ENCODE peak calls at places on chromosomes 13 and 19, in eight cellular contexts. I is stomach, R is uterus, W is HCT116, U is IMR-90, B is lower leg skin, F is heart left ventricle, M is NB4. G is an unnamed sample.

GRCh38 chr19:461664-462551 is 1.1 kb upstream of the SHC2 start:
- DNase-seq in M (no peak), W (no peak), B (peak), F (peak), U (no peak), R (peak), I (peak), G (no peak)

GRCh38 chr13:110850006-110850405 is 64.9 kb downstream of the ANKRD10 start:
- DNase-seq in F (no peak), M (no peak), I (no peak), B (no peak), U (no peak), R (no peak), W (no peak), G (no peak)

GRCh38 chr19:27744926-27745844 is 1467.8 kb downstream of the UQCRFS1 start:
- DNase-seq in I (peak), B (peak), R (no peak), F (no peak), W (no peak), U (no peak), M (no peak), G (no peak)

GRCh38 chr19:39746836-39747529 is 9.2 kb upstream of the CLC start:
- DNase-seq in M (no peak), U (no peak), I (peak), B (no peak), F (no peak), R (no peak), W (no peak), G (no peak)

GRCh38 chr13:49319555-49320350 is 72.0 kb downstream of the CDADC1 start:
- DNase-seq in R (no peak), W (no peak), F (no peak), B (no peak), U (peak), I (no peak), M (peak), G (no peak)

GRCh38 chr13:25645681-25646080 is 273.9 kb downstream of the ATP8A2 start:
- DNase-seq in R (no peak), W (no peak), M (no peak), U (no peak), F (no peak), I (no peak), B (no peak), G (no peak)

GRCh38 chr13:73492811-73493210 is 434.0 kb downstream of the KLF5 start:
- DNase-seq in W (no peak), R (no peak), I (no peak), M (no peak), F (no peak), U (no peak), B (no peak), G (no peak)

GRCh38 chr13:19587635-19588300 is 26.4 kb upstream of the TPTE2 start:
- DNase-seq in B (peak), F (no peak), U (peak), M (peak), W (peak), R (no peak), I (no peak), G (peak)

GRCh38 chr19:36115453-36116343 is at the start of gene TBCB:
- DNase-seq in B (peak), R (peak), M (no peak), I (peak), F (peak), W (no peak), U (peak), G (no peak)

GRCh38 chr19:23507441-23507840 is 112.2 kb upstream of the ZNF91 start:
- DNase-seq in M (no peak), R (no peak), B (no peak), I (no peak), F (no peak), W (no peak), U (no peak), G (no peak)

GRCh38 chr19:55467236-55468053 is 2.9 kb upstream of the C19orf85 start:
- DNase-seq in R (peak), F (peak), B (no peak), I (peak), W (no peak), M (peak), U (peak), G (peak)

GRCh38 chr19:19480688-19481087 is 34.7 kb downstream of the TSSK6 start:
- DNase-seq in U (no peak), W (no peak), I (no peak), B (no peak), M (no peak), F (no peak), R (no peak), G (no peak)

GRCh38 chr13:84497613-84498012 is 615.3 kb upstream of the SLITRK1 start:
- DNase-seq in U (no peak), I (no peak), B (no peak), R (no peak), F (no peak), W (no peak), M (no peak), G (no peak)

GRCh38 chr19:16070366-16070990 is 5.8 kb upstream of the TPM4 start:
- DNase-seq in F (peak), U (no peak), W (peak), R (peak), I (peak), M (peak), B (peak), G (peak)

GRCh38 chr13:35833031-35833430 is 298.2 kb downstream of the DCLK1 start:
- DNase-seq in U (no peak), F (no peak), W (no peak), M (no peak), R (no peak), B (no peak), I (no peak), G (no peak)

GRCh38 chr19:6551607-6552450 is 21.0 kb downstream of the TNFSF9 start:
- DNase-seq in U (no peak), R (no peak), I (no peak), B (no peak), M (peak), W (no peak), F (no peak), G (no peak)

GRCh38 chr13:111202745-111203144 is 87.6 kb downstream of the ARHGEF7 start:
- DNase-seq in U (peak), I (no peak), B (no peak), W (peak), R (peak), M (peak), F (peak), G (peak)

GRCh38 chr13:63700366-63700765 is 2284.7 kb upstream of the PCDH20 start:
- DNase-seq in F (no peak), M (no peak), W (no peak), I (no peak), U (no peak), B (no peak), R (no peak), G (no peak)

GRCh38 chr13:70162141-70162540 is 53.9 kb upstream of the KLHL1 start:
- DNase-seq in U (no peak), W (no peak), I (no peak), R (no peak), M (no peak), B (no peak), F (no peak), G (no peak)

GRCh38 chr13:95787356-95788099 is 110.6 kb downstream of the DNAJC3 start:
- DNase-seq in U (peak), B (no peak), W (no peak), F (no peak), M (no peak), I (no peak), R (no peak), G (no peak)
- TF ChIP-seq POLR2A in U (no peak), B (no peak), W (no peak), F (no peak), M (no peak), I (no peak), R (no peak), G (no peak)

GRCh38 chr19:4831351-4832340 is at the start of gene TICAM1:
- DNase-seq in U (peak), F (peak), B (peak), I (peak), M (peak), W (no peak), R (peak), G (peak)
- TF ChIP-seq POLR2A in U (peak), F (peak), B (no peak), I (no peak), M (peak), W (no peak), R (peak), G (peak)

GRCh38 chr19:43936219-43936618 is 1.1 kb upstream of the ZNF45 start:
- DNase-seq in W (no peak), I (no peak), U (no peak), B (no peak), M (no peak), F (no peak), R (no peak), G (peak)

GRCh38 chr19:43934055-43934984 is 762 bp downstream of the ZNF45 start:
- DNase-seq in U (peak), M (peak), I (no peak), B (no peak), R (no peak), F (no peak), W (no peak), G (peak)

GRCh38 chr19:43940719-43941118 is 5.6 kb upstream of the ZNF45 start:
- DNase-seq in F (no peak), R (no peak), M (no peak), I (no peak), B (no peak), W (no peak), U (no peak), G (no peak)

GRCh38 chr19:43939557-43940260 is 4.6 kb upstream of the ZNF45 start:
- DNase-seq in R (no peak), U (no peak), B (no peak), M (no peak), F (no peak), I (no peak), W (no peak), G (no peak)

DNA sequence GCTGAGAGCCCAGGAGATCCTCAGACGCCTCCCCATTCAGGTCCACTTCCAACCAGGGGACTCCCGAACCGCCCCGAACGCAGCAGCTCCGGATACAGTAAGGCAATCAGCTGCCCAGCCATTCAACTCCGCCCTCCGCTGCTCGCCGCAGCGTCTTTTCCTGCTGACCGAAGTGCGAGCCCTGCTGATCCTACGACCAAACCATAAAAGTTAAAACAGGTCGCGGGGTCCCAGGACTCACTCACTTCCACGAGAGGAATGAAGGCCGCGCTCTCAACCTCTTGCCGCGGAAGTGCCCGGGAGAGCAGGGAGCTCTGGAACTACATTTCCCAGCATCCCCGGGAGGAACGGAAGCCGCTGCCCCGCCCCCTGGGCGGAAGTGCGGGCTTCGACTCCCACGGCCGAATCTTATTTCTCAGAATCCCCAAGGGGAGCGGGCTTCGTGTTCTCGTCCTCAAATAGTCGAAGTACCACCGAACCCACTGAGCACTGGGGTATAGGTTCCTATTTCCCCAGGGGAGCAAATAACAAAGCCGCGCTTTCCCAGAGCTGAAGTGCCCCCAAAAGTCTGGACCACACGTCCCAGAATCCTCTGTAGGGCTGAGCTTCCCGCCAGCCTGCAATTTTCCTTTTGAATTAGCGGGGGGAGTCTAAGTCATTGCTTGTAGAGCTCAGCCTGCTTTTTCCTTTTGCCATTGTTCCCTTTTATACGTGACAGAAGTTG is at the start of gene ZNF45:
- DNase-seq in F (peak), W (peak), M (peak), I (peak), U (peak), R (peak), B (peak), G (peak)
- TF ChIP-seq POLR2A in F (peak), W (no peak), M (peak), I (no peak), U (no peak), R (no peak), B (no peak), G (peak)

GRCh38 chr19:47228937-47229673 is 1.9 kb downstream of the BBC3 start:
- DNase-seq in F (no peak), I (no peak), M (peak), W (no peak), U (peak), B (no peak), R (peak), G (peak)

GRCh38 chr19:47228168-47228936 is 2.6 kb downstream of the BBC3 start:
- DNase-seq in W (no peak), R (peak), F (peak), M (peak), B (peak), U (peak), I (peak), G (peak)

GRCh38 chr19:47227347-47228167 is 3.4 kb downstream of the BBC3 start:
- DNase-seq in R (peak), I (peak), B (peak), U (peak), F (peak), M (peak), W (peak), G (peak)

GRCh38 chr19:47226426-47227346 is 4.3 kb downstream of the BBC3 start:
- DNase-seq in W (peak), M (peak), F (peak), R (peak), I (peak), B (peak), U (peak), G (peak)

DNA sequence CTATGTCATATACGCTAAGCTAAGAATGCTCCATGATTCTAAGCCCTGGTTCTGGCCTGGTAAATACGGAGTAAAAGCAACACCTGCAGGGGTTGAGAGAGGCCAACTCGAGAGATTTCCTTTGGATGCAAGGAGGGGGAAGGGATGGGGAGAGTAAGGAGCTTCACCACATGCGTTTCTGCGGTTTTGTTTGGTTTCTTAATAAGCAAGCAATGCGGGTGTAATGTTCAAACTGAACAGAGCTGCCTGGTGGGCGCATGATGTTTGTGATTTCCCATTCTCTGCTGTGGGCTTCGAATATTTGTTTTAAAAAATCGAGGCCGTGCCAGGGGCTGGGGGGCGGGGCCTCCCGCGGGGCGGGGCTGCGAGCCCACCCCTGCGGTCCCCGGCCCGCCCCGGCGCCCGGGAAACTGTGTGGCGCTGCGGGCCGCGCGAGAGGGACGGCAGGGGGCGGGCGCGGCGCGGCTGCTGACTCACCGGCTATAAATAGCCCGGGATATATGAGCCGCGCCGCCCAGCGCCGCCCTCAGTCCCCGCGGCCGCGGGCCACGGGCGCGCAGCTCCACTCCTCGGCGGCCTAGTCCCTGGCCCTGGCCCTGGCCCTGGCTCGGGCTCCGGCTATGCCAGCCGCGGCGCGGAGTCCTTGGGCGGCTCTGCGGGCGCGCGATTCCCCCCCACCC is 5.1 kb downstream of the BBC3 start:
- DNase-seq in I (peak), W (no peak), R (peak), M (peak), F (peak), B (peak), U (peak), G (peak)
- TF ChIP-seq POLR2A in I (no peak), W (peak), R (peak), M (peak), F (peak), B (no peak), U (peak), G (peak)

GRCh38 chr19:42270346-42271044 is 1.4 kb downstream of the CIC start:
- DNase-seq in B (no peak), R (peak), F (peak), M (peak), W (no peak), U (no peak), I (peak), G (peak)
- TF ChIP-seq POLR2A in B (no peak), R (no peak), F (no peak), M (no peak), W (no peak), U (peak), I (no peak), G (peak)

GRCh38 chr19:51572908-51573307 is 1.8 kb downstream of the ZNF175 start:
- DNase-seq in M (no peak), F (no peak), W (no peak), I (no peak), B (no peak), U (peak), R (no peak), G (no peak)

GRCh38 chr19:51572415-51572814 is 1.3 kb downstream of the ZNF175 start:
- DNase-seq in W (no peak), R (no peak), I (no peak), U (peak), M (peak), B (no peak), F (no peak), G (peak)

GRCh38 chr19:51571599-51571998 is 516 bp downstream of the ZNF175 start:
- DNase-seq in B (no peak), W (no peak), U (peak), M (peak), I (no peak), R (no peak), F (no peak), G (peak)

GRCh38 chr19:51573331-51573730 is 2.2 kb downstream of the ZNF175 start:
- DNase-seq in B (no peak), I (no peak), M (no peak), W (no peak), U (peak), R (no peak), F (no peak), G (peak)

GRCh38 chr19:51570962-51571575 is at the start of gene ZNF175:
- DNase-seq in M (peak), I (peak), F (peak), U (peak), B (peak), W (peak), R (peak), G (peak)
- TF ChIP-seq POLR2A in M (no peak), I (no peak), F (peak), U (peak), B (no peak), W (no peak), R (no peak), G (peak)

GRCh38 chr19:4328243-4328990 is 10.2 kb downstream of the STAP2 start:
- DNase-seq in B (peak), F (peak), M (peak), W (peak), I (peak), U (peak), R (peak), G (peak)
- TF ChIP-seq POLR2A in B (no peak), F (peak), M (peak), W (peak), I (no peak), U (no peak), R (no peak), G (peak)

GRCh38 chr13:79830945-79831344 is 350.0 kb downstream of the NDFIP2 start:
- DNase-seq in W (no peak), M (no peak), U (no peak), I (no peak), B (no peak), F (no peak), R (no peak), G (no peak)

GRCh38 chr13:79825959-79826358 is 345.0 kb downstream of the NDFIP2 start:
- DNase-seq in B (no peak), W (no peak), F (no peak), I (no peak), R (no peak), M (no peak), U (no peak), G (no peak)

GRCh38 chr13:79830426-79830825 is 349.5 kb downstream of the NDFIP2 start:
- DNase-seq in I (no peak), B (no peak), R (no peak), W (no peak), U (no peak), M (no peak), F (no peak), G (no peak)

GRCh38 chr13:79831556-79831955 is 350.6 kb downstream of the NDFIP2 start:
- DNase-seq in W (no peak), M (no peak), U (no peak), F (no peak), I (no peak), R (no peak), B (no peak), G (no peak)

DNA sequence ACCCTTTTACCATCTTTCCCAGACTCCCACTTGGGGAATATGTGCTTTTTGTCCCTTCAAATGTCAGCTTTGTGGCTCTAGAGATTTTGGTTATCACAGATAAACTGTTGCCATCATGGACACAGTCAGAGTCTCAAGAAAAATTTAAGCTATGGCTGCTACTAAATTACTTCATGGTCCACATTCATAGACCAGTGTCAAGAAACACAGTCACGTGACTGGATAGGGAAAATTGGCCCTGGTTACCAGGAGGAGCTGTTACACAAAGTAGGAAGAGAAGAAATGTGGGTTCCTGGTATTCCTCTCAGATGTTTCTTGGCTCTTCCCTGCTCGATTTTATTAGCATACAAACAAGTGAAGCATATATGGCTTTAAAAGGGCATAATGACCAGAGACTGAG is 348.9 kb downstream of the NDFIP2 start:
- DNase-seq in B (no peak), U (no peak), I (no peak), W (no peak), R (no peak), M (no peak), F (no peak), G (no peak)
- TF ChIP-seq POLR2A in B (no peak), U (no peak), I (no peak), W (no peak), R (no peak), M (no peak), F (no peak), G (no peak)

G was measured in erythroblast.